ENCODE peak calls at places on chromosomes 1 and 21, in eight cellular contexts. F, V, N, L, J, X, M and Z are unnamed samples.
A peak's percentile ranks its signal among the peaks of the same experiment; 100 is the strongest.

GRCh38 chr1:92583821-92584760 is 97.4 kb upstream of the GFI1 start:
- DNase-seq in J (no peak), X (no peak), L (peak; percentile 73), F (no peak), M (no peak), V (no peak), N (no peak), Z (no peak)

GRCh38 chr1:25872708-25873107 is 2.8 kb downstream of the PAQR7 start:
- DNase-seq in V (no peak), N (no peak), J (no peak), M (no peak), X (no peak), L (no peak), F (no peak), Z (no peak)

GRCh38 chr1:53557830-53558784 is 98.9 kb downstream of the DMRTB1 start:
- DNase-seq in M (no peak), X (no peak), V (no peak), N (no peak), J (no peak), F (peak; percentile 66), L (no peak), Z (peak; percentile 2)

GRCh38 chr1:23473037-23473800 is 10.8 kb downstream of the ASAP3 start:
- DNase-seq in M (no peak), J (no peak), V (no peak), X (no peak), F (no peak), N (no peak), L (no peak), Z (no peak)

GRCh38 chr1:77687519-77687906 is 5.1 kb upstream of the ZZZ3 start:
- DNase-seq in N (no peak), V (no peak), X (no peak), J (no peak), F (peak; percentile 74), M (no peak), L (no peak), Z (no peak)

GRCh38 chr1:211305044-211305443 is 21.6 kb upstream of the TRAF5 start:
- DNase-seq in J (no peak), M (no peak), L (no peak), F (no peak), V (no peak), N (no peak), X (no peak), Z (no peak)

GRCh38 chr21:31395268-31395667 is 51.2 kb upstream of the TIAM1 start:
- DNase-seq in F (no peak), J (no peak), X (no peak), M (no peak), L (no peak), V (no peak), N (no peak), Z (no peak)

GRCh38 chr1:161725888-161726630 is 4.7 kb downstream of the FCRLB start:
- DNase-seq in V (peak; percentile 48), M (peak; percentile 33), X (no peak), J (no peak), F (peak; percentile 90), N (no peak), L (peak; percentile 49), Z (peak; percentile 40)

GRCh38 chr1:37497832-37498231 is 16.7 kb downstream of the MEAF6 start:
- DNase-seq in M (no peak), V (peak; percentile 86), N (peak; percentile 41), L (no peak), F (no peak), J (no peak), X (no peak), Z (peak; percentile 68)
- TF ChIP-seq CTCF in M (no peak), V (no peak), N (no peak), L (no peak), F (no peak), J (no peak), X (no peak), Z (no peak)

DNA sequence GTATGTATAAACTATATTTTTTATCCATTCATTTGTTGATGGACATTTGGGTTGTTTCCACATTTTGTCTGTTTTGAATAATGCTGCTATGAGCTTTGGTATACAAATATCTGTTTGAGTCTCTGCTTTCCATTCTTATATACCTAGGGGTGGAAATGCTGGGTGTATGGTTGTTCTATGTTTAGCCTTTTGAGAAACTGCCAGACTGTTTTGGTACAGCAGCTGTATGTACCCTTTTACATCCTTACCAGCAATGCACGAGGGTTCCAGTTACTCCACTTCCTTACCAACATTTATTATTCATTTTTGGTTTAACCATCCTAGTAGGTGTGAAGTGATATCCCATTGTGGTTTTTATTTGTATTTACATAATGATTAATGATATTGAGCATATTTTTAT is 13.9 kb downstream of the RASAL2 start:
- DNase-seq in L (no peak), M (no peak), X (no peak), N (no peak), V (no peak), J (no peak), F (no peak), Z (no peak)
- TF ChIP-seq POLR2AphosphoS5 in L (no peak), M (no peak), X (no peak), N (no peak), V (no peak), J (no peak), F (no peak), Z (no peak)

DNA sequence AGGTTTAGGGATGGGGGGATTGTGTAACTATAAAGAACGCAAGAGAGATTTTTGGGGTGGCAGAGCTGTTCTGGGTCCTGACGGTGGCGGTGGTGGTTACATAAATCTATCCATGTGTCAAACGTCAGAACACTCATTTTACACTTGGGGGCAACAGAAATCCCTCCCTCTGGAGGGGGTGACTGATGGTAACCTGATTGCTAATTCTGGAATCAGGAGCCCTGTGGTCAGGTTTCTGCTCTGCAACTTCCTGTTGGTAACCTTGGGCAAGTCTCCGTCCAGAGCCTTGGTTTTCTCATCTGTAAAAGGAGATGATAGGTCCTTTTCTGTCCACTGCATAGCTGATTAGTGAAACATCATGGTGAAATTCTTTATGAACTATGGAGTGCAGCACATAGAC is 40.9 kb downstream of the ALPL start:
- DNase-seq in M (no peak), N (no peak), F (no peak), J (no peak), L (no peak), X (no peak), V (no peak), Z (no peak)
- H3K4me1 ChIP-seq in M (no peaks in the 10 kb centered on the region), N (no peaks in the 10 kb centered on the region), F (peaks cover 57% of the 10 kb centered on the region), J (peaks cover 4% of the 10 kb centered on the region), L (no peaks in the 10 kb centered on the region), X (no peaks in the 10 kb centered on the region), V (no peaks in the 10 kb centered on the region), Z (no peaks in the 10 kb centered on the region)

GRCh38 chr1:217370757-217371156 is 260.1 kb downstream of the GPATCH2 start:
- DNase-seq in V (no peak), X (peak; percentile 31), L (no peak), J (no peak), M (no peak), N (no peak), F (no peak), Z (no peak)

GRCh38 chr1:217373761-217374701 is 256.9 kb downstream of the GPATCH2 start:
- DNase-seq in J (no peak), F (no peak), M (no peak), N (no peak), X (peak; percentile 47), V (no peak), L (no peak), Z (no peak)

GRCh38 chr1:217369996-217370551 is 260.8 kb downstream of the GPATCH2 start:
- DNase-seq in F (no peak), N (no peak), L (no peak), X (peak; percentile 42), M (no peak), J (no peak), V (no peak), Z (no peak)

GRCh38 chr1:217369271-217369981 is 261.5 kb downstream of the GPATCH2 start:
- DNase-seq in L (no peak), J (no peak), V (no peak), F (no peak), M (no peak), N (no peak), X (peak; percentile 10), Z (no peak)

DNA sequence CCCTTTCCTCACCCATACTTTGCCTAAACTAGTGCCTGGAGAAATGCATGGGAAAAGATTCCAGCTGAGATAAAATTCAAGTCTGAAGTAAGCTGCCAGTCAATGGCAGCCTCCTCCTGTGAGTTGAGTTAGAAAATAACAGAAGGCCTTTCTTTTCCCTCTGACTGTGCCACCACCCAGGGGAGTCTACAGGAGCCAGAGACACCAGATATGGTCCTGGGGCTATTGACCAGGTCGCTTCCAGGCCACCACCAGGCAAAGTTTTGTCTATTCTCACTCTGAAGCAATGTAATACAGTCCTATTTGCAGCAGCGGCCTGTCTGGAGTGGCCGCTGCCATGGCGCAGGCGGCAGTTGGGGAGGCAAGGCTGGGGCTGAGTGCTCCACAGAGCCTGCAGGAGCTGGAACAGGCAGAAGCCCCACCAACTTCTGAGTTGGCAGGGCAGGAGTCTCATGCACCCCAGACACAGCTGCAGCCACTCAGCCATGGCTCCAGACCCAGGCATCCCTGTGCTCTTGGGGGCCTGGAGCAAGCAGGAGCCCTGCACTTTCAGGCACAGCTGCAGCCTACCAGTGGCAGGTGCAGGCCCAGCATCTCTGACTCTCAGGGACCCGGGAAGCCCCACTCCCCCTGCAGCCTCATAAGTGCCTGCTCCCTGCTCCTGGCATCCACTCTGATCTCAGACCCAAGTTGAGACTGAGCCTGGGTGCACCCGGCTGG is 258.5 kb downstream of the GPATCH2 start:
- DNase-seq in X (peak; percentile 83), J (no peak), F (no peak), N (no peak), L (no peak), M (no peak), V (no peak), Z (no peak)
- TF ChIP-seq CTCF in X (no peak), J (no peak), F (no peak), N (no peak), L (no peak), M (no peak), V (no peak), Z (no peak)

GRCh38 chr1:1000357-1001056 is 610 bp upstream of the HES4 start:
- DNase-seq in L (peak; percentile 83), M (peak; percentile 71), V (peak; percentile 80), J (no peak), X (no peak), N (peak; percentile 75), F (peak; percentile 81), Z (peak; percentile 84)
- TF ChIP-seq POLR2AphosphoS5 in L (no peak), M (peak; percentile 70), V (peak; percentile 76), J (no peak), X (peak; percentile 94), N (peak; percentile 87), F (peak; percentile 64), Z (peak; percentile 73)